ENCODE peak calls at places on chromosomes 6 and 20, in five cellular contexts. Z, J, F, A and P are unnamed samples.

GRCh38 chr6:168134399-168135201 is 55.6 kb upstream of the FRMD1 start:
- DNase-seq in Z (no peak), J (no peak), F (no peak), A (no peak), P (no peak)

GRCh38 chr20:35004051-35004725 is 48.5 kb downstream of the MYH7B start:
- DNase-seq in Z (no peak), J (no peak), F (no peak), A (no peak), P (peak)

GRCh38 chr6:1346556-1347186 is 34.8 kb downstream of the FOXQ1 start:
- DNase-seq in Z (no peak), J (no peak), F (no peak), A (no peak), P (no peak)

GRCh38 chr20:33415948-33416347 is 14.6 kb upstream of the CDK5RAP1 start:
- DNase-seq in Z (peak), J (peak), F (peak), A (peak), P (no peak)

GRCh38 chr6:4212588-4212987 is 77.2 kb upstream of the ECI2 start:
- DNase-seq in Z (no peak), J (no peak), F (no peak), A (no peak), P (no peak)

GRCh38 chr6:19472850-19473249 is 364.3 kb upstream of the ID4 start:
- DNase-seq in Z (peak), J (no peak), F (no peak), A (no peak), P (no peak)

GRCh38 chr20:49478266-49478665 is 4.2 kb downstream of the KCNB1 start:
- DNase-seq in Z (no peak), J (no peak), F (no peak), A (no peak), P (no peak)

GRCh38 chr20:682123-682522 is 6.5 kb upstream of the SCRT2 start:
- DNase-seq in Z (no peak), J (no peak), F (no peak), A (no peak), P (no peak)

GRCh38 chr20:5569021-5569420 is 181.2 kb upstream of the SHLD1 start:
- DNase-seq in Z (peak), J (no peak), F (peak), A (no peak), P (no peak)

GRCh38 chr6:51678905-51679620 is 408.4 kb downstream of the PKHD1 start:
- DNase-seq in Z (no peak), J (no peak), F (peak), A (no peak), P (no peak)

GRCh38 chr20:10217517-10218410 is 866 bp upstream of the SNAP25 start:
- DNase-seq in Z (peak), J (no peak), F (peak), A (peak), P (peak)

GRCh38 chr6:112691289-112691688 is 344.2 kb downstream of the RFPL4B start:
- DNase-seq in Z (peak), J (no peak), F (no peak), A (no peak), P (no peak)

GRCh38 chr6:158584236-158584651 is 24.4 kb downstream of the TMEM181 start:
- DNase-seq in Z (no peak), J (no peak), F (no peak), A (no peak), P (no peak)

GRCh38 chr6:168129292-168130167 is 50.5 kb upstream of the FRMD1 start:
- DNase-seq in Z (no peak), J (no peak), F (no peak), A (no peak), P (no peak)

GRCh38 chr20:38246357-38247165 is 14.0 kb downstream of the KIAA1755 start:
- DNase-seq in Z (no peak), J (no peak), F (no peak), A (peak), P (no peak)

GRCh38 chr6:148343028-148343374 is 363 bp downstream of the SASH1 start:
- DNase-seq in Z (peak), J (no peak), F (no peak), A (no peak), P (peak)

GRCh38 chr20:13638162-13638495 is 603 bp downstream of the TASP1 start:
- DNase-seq in Z (peak), J (no peak), F (peak), A (no peak), P (no peak)

GRCh38 chr6:79949235-79949634 is 1.9 kb upstream of the ELOVL4 start:
- DNase-seq in Z (peak), J (peak), F (peak), A (peak), P (no peak)

GRCh38 chr6:138520463-138520862 is 21.2 kb upstream of the NHSL1 start:
- DNase-seq in Z (no peak), J (no peak), F (no peak), A (no peak), P (no peak)

GRCh38 chr6:36353411-36353915 is 16.8 kb upstream of the BNIP5 start:
- DNase-seq in Z (no peak), J (no peak), F (no peak), A (no peak), P (no peak)

GRCh38 chr6:82889117-82889516 is 176.5 kb downstream of the UBE3D start:
- DNase-seq in Z (no peak), J (no peak), F (no peak), A (no peak), P (no peak)

GRCh38 chr6:169998457-169998856 is 247.0 kb downstream of the ERMARD start:
- DNase-seq in Z (no peak), J (no peak), F (no peak), A (no peak), P (no peak)

DNA sequence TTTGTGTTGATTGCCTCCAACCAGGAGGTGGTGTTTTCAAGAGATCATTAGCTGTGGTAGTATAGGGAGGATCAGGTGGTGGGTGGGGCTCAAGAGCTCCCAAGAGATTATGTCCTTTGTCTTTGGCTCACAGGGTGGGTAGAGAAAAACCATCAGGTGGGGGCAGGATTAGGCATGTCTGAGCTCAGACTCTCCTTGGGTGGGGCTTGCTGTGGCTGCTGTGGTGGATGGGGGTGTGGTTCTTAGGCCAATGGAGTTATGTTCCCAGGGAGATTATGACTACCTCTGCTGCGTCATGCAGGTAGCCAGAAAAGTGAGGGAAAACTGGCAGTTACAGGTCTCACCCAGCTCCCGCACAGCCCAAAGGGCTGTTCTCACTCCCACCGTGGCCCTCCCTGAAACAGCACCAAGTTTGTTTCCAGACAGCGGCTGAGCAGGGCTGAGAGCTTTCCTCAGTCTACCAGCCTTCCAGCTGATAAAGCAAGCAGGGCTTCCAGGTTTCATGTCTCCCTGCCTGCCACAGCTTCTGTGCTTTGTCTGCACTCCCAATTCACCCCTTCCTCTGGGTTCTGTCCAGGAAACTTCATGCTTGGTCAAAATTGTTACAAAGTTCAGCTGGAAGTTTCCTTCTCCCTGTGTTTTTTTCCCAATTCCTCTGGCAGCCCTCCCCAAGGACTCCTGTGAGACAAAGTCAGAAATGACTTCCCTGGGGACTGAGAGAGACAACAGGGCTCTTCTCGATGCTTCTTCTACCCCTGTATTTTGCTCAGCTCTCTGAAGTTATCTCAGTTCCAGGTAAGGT is 481.1 kb upstream of the MAN1A1 start:
- DNase-seq in Z (peak), J (no peak), F (no peak), A (no peak), P (no peak)
- H3K27ac ChIP-seq in Z (no peak), J (no peak), F (no peak), A (no peak), P (no peak)

DNA sequence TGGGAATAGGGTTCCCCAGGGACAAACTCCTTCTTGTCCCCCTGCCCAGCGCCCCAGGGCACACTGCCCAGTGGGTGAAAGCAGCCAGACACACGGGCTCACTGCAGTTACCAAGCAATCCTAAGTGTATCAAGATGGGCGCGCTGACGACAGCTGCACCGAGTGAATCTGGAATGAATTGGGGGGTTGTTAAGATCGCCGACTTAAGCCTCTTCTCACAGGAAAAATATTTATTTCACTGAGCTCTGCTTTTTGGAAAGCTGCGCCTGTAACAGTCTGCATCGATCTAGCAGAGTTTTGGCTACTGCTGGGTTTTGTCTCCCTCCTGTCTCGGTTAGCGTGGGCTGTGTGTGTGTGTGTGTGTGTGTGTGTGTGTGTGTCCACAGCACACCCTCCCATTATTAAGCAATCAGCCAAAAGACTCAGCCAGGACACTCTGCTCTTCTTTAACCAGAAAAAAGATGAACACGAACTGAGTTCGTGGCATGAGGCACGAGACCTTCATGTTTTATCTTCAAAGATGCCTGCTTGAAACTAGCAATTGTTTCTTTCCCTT is 35.9 kb downstream of the RIPOR3 start:
- DNase-seq in Z (no peak), J (no peak), F (no peak), A (no peak), P (no peak)
- H3K27ac ChIP-seq in Z (no peak), J (peak), F (no peak), A (no peak), P (no peak)

DNA sequence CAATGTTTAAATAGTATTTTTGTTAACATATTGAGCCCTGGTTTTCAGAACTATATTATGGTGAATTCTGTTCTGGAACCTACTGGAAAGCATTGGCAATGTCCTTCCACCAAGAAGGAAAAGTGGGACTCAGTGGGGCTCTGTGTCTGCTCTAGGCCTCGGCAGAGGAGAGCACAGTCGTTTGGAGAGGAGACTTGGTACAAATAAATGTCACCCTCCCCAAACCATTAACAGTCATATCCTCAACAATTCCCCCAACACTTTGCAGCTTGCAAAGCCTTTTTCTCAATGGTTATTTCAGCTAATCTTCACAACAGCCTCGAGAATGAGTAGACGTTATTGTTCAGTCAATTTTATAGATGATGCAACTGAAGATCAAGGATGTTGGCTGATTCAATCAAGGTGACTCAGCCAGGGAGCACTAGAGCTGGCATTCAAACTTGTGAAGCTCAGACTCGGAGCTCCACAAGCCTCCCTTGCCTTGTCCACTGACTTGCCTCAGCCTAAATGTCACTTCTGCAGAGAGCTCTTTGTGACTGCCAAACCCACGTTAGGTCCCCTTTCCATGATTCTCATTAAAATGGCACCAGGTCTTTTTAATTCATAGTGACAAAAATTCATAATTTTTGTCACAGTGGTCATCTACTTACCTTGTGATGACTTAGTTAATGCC is 60.6 kb downstream of the TOX2 start:
- DNase-seq in Z (peak), J (no peak), F (no peak), A (no peak), P (no peak)
- H3K27ac ChIP-seq in Z (no peak), J (no peak), F (no peak), A (no peak), P (no peak)

GRCh38 chr6:43670623-43670986 is 17.0 kb downstream of the MRPS18A start:
- DNase-seq in Z (no peak), J (no peak), F (no peak), A (no peak), P (peak)
- H3K27ac ChIP-seq in Z (no peak), J (peak), F (peak), A (no peak), P (no peak)